ENCODE peak calls at places on chromosomes 13 and 19, in six cellular contexts. G is aorta, O is sigmoid colon, W is neural progenitor cell, D is lower leg skin, L is small intestine. I is an unnamed sample.

GRCh38 chr19:57242821-57243220 is 2.4 kb downstream of the ZNF805 start:
- DNase-seq in L (no peak), O (no peak), G (no peak), D (no peak), W (no peak), I (no peak)

GRCh38 chr19:34733266-34733825 is 697 bp upstream of the ZNF181 start:
- DNase-seq in L (no peak), O (peak), W (peak), D (peak), G (peak), I (no peak)

GRCh38 chr13:97221491-97221890 is 642 bp upstream of the MBNL2 start:
- DNase-seq in L (peak), D (no peak), W (no peak), O (no peak), G (no peak), I (no peak)

GRCh38 chr19:53525922-53526321 is 12.0 kb upstream of the ZNF331 start:
- DNase-seq in W (no peak), D (no peak), L (no peak), G (no peak), O (no peak), I (no peak)

GRCh38 chr13:91785435-91786137 is 387.2 kb downstream of the GPC5 start:
- DNase-seq in D (no peak), W (no peak), O (no peak), L (no peak), G (no peak), I (no peak)

GRCh38 chr19:45667620-45668341 is at the start of gene GIPR:
- DNase-seq in G (peak), O (no peak), W (peak), L (peak), D (peak), I (no peak)

GRCh38 chr19:12676928-12677327 is 4.8 kb downstream of the DHPS start:
- DNase-seq in D (no peak), G (no peak), O (no peak), L (no peak), W (no peak), I (no peak)

GRCh38 chr19:58368561-58369360 is 6.2 kb upstream of the ZNF497 start:
- DNase-seq in O (no peak), G (no peak), W (no peak), L (no peak), D (no peak), I (no peak)

GRCh38 chr13:91554101-91554500 is 155.7 kb downstream of the GPC5 start:
- DNase-seq in L (no peak), O (no peak), W (no peak), D (no peak), G (no peak), I (no peak)

GRCh38 chr19:5880604-5881078 is 10.3 kb upstream of the FUT5 start:
- DNase-seq in D (no peak), G (peak), L (no peak), W (no peak), O (peak), I (no peak)

GRCh38 chr13:46552302-46552680 is 679 bp upstream of the LRCH1 start:
- DNase-seq in L (no peak), D (no peak), W (no peak), G (no peak), O (no peak), I (no peak)

GRCh38 chr13:45196622-45197021 is 4.2 kb downstream of the KCTD4 start:
- DNase-seq in D (no peak), O (no peak), W (no peak), L (no peak), G (no peak), I (no peak)

GRCh38 chr19:1952635-1953034 is 11.7 kb downstream of the CSNK1G2 start:
- DNase-seq in O (no peak), W (no peak), D (no peak), G (no peak), L (no peak), I (no peak)

GRCh38 chr13:76832258-76832988 is 53.8 kb downstream of the KCTD12 start:
- DNase-seq in O (no peak), G (no peak), W (no peak), D (no peak), L (peak), I (no peak)

GRCh38 chr19:48351341-48351752 is 12.4 kb downstream of the TMEM143 start:
- DNase-seq in L (peak), G (peak), D (peak), W (peak), O (peak), I (peak)

GRCh38 chr13:26971990-26972888 is 199.4 kb downstream of the USP12 start:
- DNase-seq in G (peak), D (no peak), O (no peak), W (peak), L (peak), I (peak)

GRCh38 chr19:2477732-2478191 is 1.8 kb downstream of the GADD45B start:
- DNase-seq in G (peak), W (no peak), D (no peak), O (peak), L (no peak), I (no peak)

GRCh38 chr19:21698215-21698614 is 69.2 kb downstream of the ZNF100 start:
- DNase-seq in O (no peak), G (no peak), L (peak), W (peak), D (no peak), I (peak)

GRCh38 chr13:29548722-29549446 is 46.6 kb downstream of the SLC7A1 start:
- DNase-seq in G (no peak), D (no peak), O (no peak), W (no peak), L (peak), I (no peak)

GRCh38 chr19:18364826-18365528 is 21.0 kb upstream of the GDF15 start:
- DNase-seq in O (peak), L (peak), W (no peak), D (peak), G (peak), I (no peak)

GRCh38 chr19:715347-715746 is 6.6 kb downstream of the PALM start:
- DNase-seq in W (no peak), D (no peak), O (no peak), L (no peak), G (no peak), I (no peak)

GRCh38 chr13:32246468-32246867 is 68.7 kb downstream of the ZAR1L start:
- DNase-seq in G (no peak), D (peak), L (peak), W (peak), O (peak), I (peak)

GRCh38 chr13:53010374-53011105 is 18.1 kb upstream of the OLFM4 start:
- DNase-seq in L (peak), O (no peak), W (no peak), D (no peak), G (no peak), I (no peak)

GRCh38 chr19:6677924-6678689 is 8.1 kb upstream of the TNFSF14 start:
- DNase-seq in L (no peak), W (peak), D (no peak), O (peak), G (peak), I (no peak)

GRCh38 chr13:110636053-110636475 is 20.7 kb downstream of the NAXD start:
- DNase-seq in O (no peak), D (no peak), G (no peak), W (no peak), L (no peak), I (no peak)

GRCh38 chr13:77779461-77780272 is 82.2 kb downstream of the SLAIN1 start:
- DNase-seq in L (peak), D (peak), W (peak), G (no peak), O (no peak), I (peak)

GRCh38 chr19:33234092-33234491 is 8.4 kb upstream of the SLC7A10 start:
- DNase-seq in D (no peak), W (no peak), G (no peak), L (no peak), O (no peak), I (no peak)

GRCh38 chr13:102729560-102730275 is 34.9 kb upstream of the METTL21C start:
- DNase-seq in D (no peak), L (peak), G (no peak), W (no peak), O (no peak), I (no peak)

DNA sequence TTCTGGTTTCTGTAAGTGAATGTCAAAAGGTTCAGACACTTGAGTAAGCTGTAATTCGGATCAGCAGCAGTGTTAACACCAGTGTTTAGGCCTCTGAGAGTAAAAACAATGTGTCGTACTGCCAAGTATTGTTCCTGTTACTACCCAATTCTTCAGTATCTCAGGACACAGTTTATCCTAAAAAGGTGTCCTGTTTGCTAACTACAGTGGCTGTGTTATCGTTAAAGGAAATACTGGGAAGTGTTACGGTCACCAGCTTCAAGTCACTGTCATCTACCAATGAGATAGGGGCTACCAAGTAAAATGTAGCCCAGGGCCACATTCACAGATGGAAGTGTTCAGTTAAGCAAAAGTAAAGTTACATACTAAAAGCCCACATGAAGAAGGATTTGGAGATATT is 2.3 kb upstream of the UPF3A start:
- DNase-seq in W (no peak), O (no peak), D (no peak), L (no peak), G (no peak), I (no peak)
- H3K4me3 ChIP-seq in W (no peak), O (no peak), D (no peak), L (no peak), G (no peak), I (no peak)

GRCh38 chr19:55069137-55069858 is 6.3 kb upstream of the RDH13 start:
- DNase-seq in W (peak), L (peak), D (no peak), G (no peak), O (no peak), I (peak)

GRCh38 chr19:55069859-55070225 is 5.8 kb upstream of the EPS8L1 start:
- DNase-seq in L (no peak), O (no peak), W (no peak), G (no peak), D (no peak), I (no peak)

GRCh38 chr19:55070755-55071502 is 4.7 kb upstream of the EPS8L1 start:
- DNase-seq in O (no peak), L (peak), G (no peak), D (no peak), W (no peak), I (peak)

GRCh38 chr19:55067869-55068268 is 4.9 kb upstream of the RDH13 start:
- DNase-seq in O (no peak), D (no peak), W (no peak), G (no peak), L (no peak), I (no peak)

GRCh38 chr19:55068803-55069136 is 5.8 kb upstream of the RDH13 start:
- DNase-seq in W (no peak), O (no peak), G (no peak), D (no peak), L (no peak), I (no peak)
- H3K4me3 ChIP-seq in W (peak), O (no peak), G (no peak), D (no peak), L (peak), I (no peak)

DNA sequence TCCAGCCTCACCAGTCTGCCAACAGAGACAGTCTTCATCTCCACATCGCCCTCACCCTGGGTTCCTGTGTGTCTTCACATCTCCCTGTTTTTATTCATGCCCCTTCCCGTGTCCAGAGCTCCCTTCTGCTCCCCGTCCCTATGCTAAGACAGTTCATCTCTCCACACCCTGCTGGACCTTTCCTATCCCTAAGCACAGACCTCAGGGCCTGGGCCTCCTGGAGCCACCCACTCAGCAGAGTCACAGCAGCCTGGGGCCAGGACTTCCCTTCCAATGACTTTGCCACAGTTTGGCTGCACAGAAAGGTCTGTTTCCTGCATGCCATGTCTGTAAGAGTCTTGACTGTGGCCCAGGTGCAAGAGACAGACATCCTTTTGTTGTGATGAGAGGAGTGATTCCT is 470.8 kb downstream of the TSHZ3 start:
- DNase-seq in L (no peak), O (no peak), W (no peak), D (no peak), G (no peak), I (peak)
- H3K4me3 ChIP-seq in L (no peak), O (no peak), W (no peak), D (no peak), G (no peak), I (no peak)

GRCh38 chr13:72122661-72123060 is 255.7 kb upstream of the DACH1 start:
- DNase-seq in O (no peak), L (no peak), G (no peak), D (no peak), W (no peak), I (no peak)

GRCh38 chr13:72120632-72121031 is 253.6 kb upstream of the DACH1 start:
- DNase-seq in G (no peak), L (no peak), D (no peak), W (no peak), O (no peak), I (no peak)

GRCh38 chr13:72125561-72125960 is 258.6 kb upstream of the DACH1 start:
- DNase-seq in G (no peak), O (no peak), L (no peak), W (no peak), D (no peak), I (no peak)

GRCh38 chr13:72126424-72126823 is 259.4 kb upstream of the DACH1 start:
- DNase-seq in O (no peak), L (no peak), G (no peak), W (no peak), D (no peak), I (no peak)

GRCh38 chr13:72121466-72121865 is 254.5 kb upstream of the DACH1 start:
- DNase-seq in D (no peak), O (no peak), L (no peak), W (peak), G (no peak), I (no peak)
- H3K4me3 ChIP-seq in D (no peak), O (no peak), L (no peak), W (no peak), G (no peak), I (no peak)

GRCh38 chr13:24272452-24273161 is 36.8 kb upstream of the C1QTNF9 start:
- DNase-seq in G (no peak), L (peak), W (no peak), D (no peak), O (no peak), I (no peak)
- H3K4me3 ChIP-seq in G (peak), L (peak), W (no peak), D (no peak), O (peak), I (peak)

DNA sequence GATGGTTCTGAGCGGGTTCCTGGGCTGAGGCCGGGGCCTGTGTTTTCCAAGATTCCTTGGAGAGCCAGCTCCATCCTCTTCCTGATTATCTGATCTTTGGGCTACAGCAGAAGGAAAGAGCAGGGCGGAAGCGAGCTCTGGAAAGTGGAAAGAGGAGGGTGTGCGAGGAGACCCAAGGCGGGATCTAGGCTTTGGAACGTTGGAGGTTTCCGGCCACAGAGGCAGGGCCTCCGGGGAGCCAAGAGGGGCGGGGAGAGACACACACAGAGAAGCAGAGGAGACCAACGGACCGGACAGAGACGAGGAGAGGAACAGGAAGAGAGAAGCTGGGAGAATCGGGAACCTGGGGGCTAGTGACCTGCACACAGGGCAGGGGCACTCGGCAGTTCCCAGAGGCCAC is at the start of gene CLEC11A:
- DNase-seq in W (no peak), G (no peak), D (peak), O (peak), L (no peak), I (peak)
- H3K4me3 ChIP-seq in W (peak), G (no peak), D (peak), O (peak), L (peak), I (peak)

I was measured in Jurkat, Clone E6-1.